ENCODE peak calls at places on chromosomes 11 and 22, in five cellular contexts. X, R, D, H and A are unnamed samples.

GRCh38 chr11:61510178-61510979 is 1.8 kb downstream of the LRRC10B start:
- DNase-seq in X (no peak), R (no peak), D (no peak), H (no peak), A (no peak)

GRCh38 chr11:69718147-69718546 is 14.3 kb upstream of the FGF19 start:
- DNase-seq in X (no peak), R (peak), D (no peak), H (peak), A (no peak)

GRCh38 chr11:96229354-96229973 is 113.5 kb downstream of the MAML2 start:
- DNase-seq in X (no peak), R (no peak), D (no peak), H (no peak), A (no peak)

GRCh38 chr22:38572065-38572464 is 2.1 kb upstream of the DMC1 start:
- DNase-seq in X (no peak), R (peak), D (peak), H (no peak), A (no peak)

GRCh38 chr11:46315033-46315738 is 32.1 kb upstream of the DGKZ start:
- DNase-seq in X (peak), R (peak), D (peak), H (peak), A (peak)

GRCh38 chr22:25148149-25148691 is 51.4 kb upstream of the CRYBB3 start:
- DNase-seq in X (no peak), R (no peak), D (no peak), H (no peak), A (no peak)

GRCh38 chr11:73185680-73186293 is 32.3 kb upstream of the P2RY2 start:
- DNase-seq in X (no peak), R (peak), D (peak), H (no peak), A (no peak)

GRCh38 chr11:33994937-33995336 is 56.6 kb upstream of the CAPRIN1 start:
- DNase-seq in X (no peak), R (no peak), D (no peak), H (no peak), A (no peak)

GRCh38 chr11:72793452-72794367 is at the start of gene STARD10:
- DNase-seq in X (peak), R (peak), D (peak), H (peak), A (peak)

GRCh38 chr11:45287316-45287903 is 1.3 kb upstream of the SYT13 start:
- DNase-seq in X (no peak), R (no peak), D (no peak), H (no peak), A (no peak)

GRCh38 chr11:45410391-45411215 is 124.5 kb upstream of the SYT13 start:
- DNase-seq in X (no peak), R (no peak), D (no peak), H (peak), A (no peak)

GRCh38 chr11:89922195-89922660 is at the start of gene TRIM49D1:
- DNase-seq in X (no peak), R (no peak), D (peak), H (no peak), A (no peak)

GRCh38 chr11:2301631-2302272 is at the start of the genes C11orf21 and TSPAN32:
- DNase-seq in X (peak), R (no peak), D (peak), H (no peak), A (no peak)

GRCh38 chr11:57680552-57680874 is 12.6 kb downstream of the ZDHHC5 start:
- DNase-seq in X (no peak), R (peak), D (no peak), H (no peak), A (no peak)